ENCODE peak calls at places on chromosomes 4 and X, in nine cellular contexts. One of them, this sample, is unnamed. For H3K4me1, the result is how much of the 10 kb centered on the place peaks cover.

GRCh38 chrX:45699158-45699557 is 498.5 kb upstream of the DIPK2B start:
- DNase-seq in colonic mucosa: no peak
- DNase-seq in stomach: no peak
- DNase-seq in hepatocyte: no peak
- DNase-seq in fibroblast of lung: peak
- DNase-seq in left lung: no peak
- DNase-seq in GM23338: no peak
- DNase-seq in SK-N-SH: no peak
- DNase-seq in heart left ventricle: no peak
- DNase-seq in this sample: no peak

GRCh38 chr4:26838055-26838842 is 22.4 kb upstream of the STIM2 start:
- DNase-seq in GM23338: no peak
- DNase-seq in hepatocyte: no peak
- DNase-seq in colonic mucosa: no peak
- DNase-seq in fibroblast of lung: peak
- DNase-seq in SK-N-SH: no peak
- DNase-seq in left lung: no peak
- DNase-seq in heart left ventricle: no peak
- DNase-seq in stomach: no peak
- DNase-seq in this sample: no peak

GRCh38 chr4:109469915-109470314 is 36.3 kb downstream of the SEC24B start:
- DNase-seq in left lung: no peak
- DNase-seq in fibroblast of lung: no peak
- DNase-seq in SK-N-SH: no peak
- DNase-seq in colonic mucosa: no peak
- DNase-seq in heart left ventricle: no peak
- DNase-seq in stomach: no peak
- DNase-seq in GM23338: no peak
- DNase-seq in hepatocyte: no peak
- DNase-seq in this sample: no peak

GRCh38 chrX:55056820-55057690 is 17.8 kb upstream of the PAGE2B start:
- DNase-seq in SK-N-SH: no peak
- DNase-seq in hepatocyte: no peak
- DNase-seq in stomach: no peak
- DNase-seq in heart left ventricle: no peak
- DNase-seq in GM23338: no peak
- DNase-seq in left lung: no peak
- DNase-seq in fibroblast of lung: peak
- DNase-seq in colonic mucosa: no peak
- DNase-seq in this sample: no peak

GRCh38 chr4:181662383-181662782 is 580.8 kb upstream of the TENM3 start:
- DNase-seq in heart left ventricle: no peak
- DNase-seq in fibroblast of lung: peak
- DNase-seq in left lung: no peak
- DNase-seq in stomach: no peak
- DNase-seq in GM23338: no peak
- DNase-seq in hepatocyte: no peak
- DNase-seq in colonic mucosa: no peak
- DNase-seq in SK-N-SH: no peak
- DNase-seq in this sample: no peak

GRCh38 chrX:150446151-150446550 is 83.0 kb downstream of the MAMLD1 start:
- DNase-seq in GM23338: no peak
- DNase-seq in hepatocyte: no peak
- DNase-seq in stomach: no peak
- DNase-seq in colonic mucosa: no peak
- DNase-seq in left lung: no peak
- DNase-seq in fibroblast of lung: no peak
- DNase-seq in SK-N-SH: no peak
- DNase-seq in heart left ventricle: no peak
- DNase-seq in this sample: no peak

GRCh38 chrX:19864736-19865135 is 22.7 kb downstream of the SH3KBP1 start:
- DNase-seq in colonic mucosa: no peak
- DNase-seq in hepatocyte: no peak
- DNase-seq in SK-N-SH: no peak
- DNase-seq in GM23338: no peak
- DNase-seq in stomach: no peak
- DNase-seq in heart left ventricle: no peak
- DNase-seq in left lung: peak
- DNase-seq in fibroblast of lung: no peak
- DNase-seq in this sample: no peak

GRCh38 chr4:5710065-5710961 is 688 bp upstream of the EVC start:
- DNase-seq in hepatocyte: peak
- DNase-seq in stomach: no peak
- DNase-seq in left lung: no peak
- DNase-seq in GM23338: peak
- DNase-seq in fibroblast of lung: peak
- DNase-seq in heart left ventricle: no peak
- DNase-seq in SK-N-SH: peak
- DNase-seq in colonic mucosa: no peak
- DNase-seq in this sample: no peak

GRCh38 chr4:151659631-151660030 is 101.2 kb downstream of the GATB start:
- DNase-seq in GM23338: no peak
- DNase-seq in fibroblast of lung: peak
- DNase-seq in hepatocyte: peak
- DNase-seq in stomach: no peak
- DNase-seq in heart left ventricle: no peak
- DNase-seq in left lung: no peak
- DNase-seq in SK-N-SH: no peak
- DNase-seq in colonic mucosa: no peak
- DNase-seq in this sample: peak

GRCh38 chrX:1899841-1900240 is 285.0 kb downstream of the ASMT start:
- DNase-seq in left lung: no peak
- DNase-seq in colonic mucosa: no peak
- DNase-seq in hepatocyte: peak
- DNase-seq in heart left ventricle: no peak
- DNase-seq in stomach: no peak
- DNase-seq in SK-N-SH: no peak
- DNase-seq in fibroblast of lung: no peak
- DNase-seq in GM23338: no peak
- DNase-seq in this sample: no peak

GRCh38 chr4:162131256-162131655 is 32.5 kb downstream of the FSTL5 start:
- DNase-seq in fibroblast of lung: no peak
- DNase-seq in colonic mucosa: no peak
- DNase-seq in SK-N-SH: no peak
- DNase-seq in GM23338: peak
- DNase-seq in heart left ventricle: no peak
- DNase-seq in stomach: no peak
- DNase-seq in hepatocyte: no peak
- DNase-seq in left lung: no peak
- DNase-seq in this sample: no peak

GRCh38 chrX:39677987-39678840 is 419.5 kb downstream of the BCOR start:
- DNase-seq in GM23338: no peak
- DNase-seq in colonic mucosa: no peak
- DNase-seq in hepatocyte: no peak
- DNase-seq in stomach: no peak
- DNase-seq in left lung: no peak
- DNase-seq in heart left ventricle: no peak
- DNase-seq in SK-N-SH: no peak
- DNase-seq in fibroblast of lung: peak
- DNase-seq in this sample: no peak

GRCh38 chr4:138410266-138410665 is 168.1 kb upstream of the SLC7A11 start:
- DNase-seq in colonic mucosa: no peak
- DNase-seq in fibroblast of lung: no peak
- DNase-seq in SK-N-SH: no peak
- DNase-seq in GM23338: no peak
- DNase-seq in stomach: no peak
- DNase-seq in hepatocyte: no peak
- DNase-seq in left lung: no peak
- DNase-seq in heart left ventricle: peak
- DNase-seq in this sample: no peak

GRCh38 chrX:41275661-41276609 is 58.0 kb upstream of the DDX3X start:
- DNase-seq in stomach: peak
- DNase-seq in colonic mucosa: peak
- DNase-seq in SK-N-SH: peak
- DNase-seq in GM23338: peak
- DNase-seq in heart left ventricle: peak
- DNase-seq in fibroblast of lung: peak
- DNase-seq in hepatocyte: peak
- DNase-seq in left lung: peak
- DNase-seq in this sample: peak
- TF ChIP-seq CTCF in stomach: no peak
- TF ChIP-seq CTCF in colonic mucosa: no peak
- TF ChIP-seq CTCF in SK-N-SH: peak
- TF ChIP-seq CTCF in GM23338: peak
- TF ChIP-seq CTCF in heart left ventricle: peak
- TF ChIP-seq CTCF in fibroblast of lung: peak
- TF ChIP-seq CTCF in hepatocyte: peak
- TF ChIP-seq CTCF in left lung: peak
- TF ChIP-seq CTCF in this sample: peak

GRCh38 chr4:153115322-153116100 is 88.7 kb upstream of the TRIM2 start:
- DNase-seq in hepatocyte: peak
- DNase-seq in GM23338: no peak
- DNase-seq in colonic mucosa: peak
- DNase-seq in stomach: peak
- DNase-seq in left lung: no peak
- DNase-seq in heart left ventricle: peak
- DNase-seq in fibroblast of lung: peak
- DNase-seq in SK-N-SH: no peak
- DNase-seq in this sample: no peak

GRCh38 chr4:153113838-153114105 is 90.5 kb upstream of the TRIM2 start:
- DNase-seq in SK-N-SH: no peak
- DNase-seq in heart left ventricle: no peak
- DNase-seq in stomach: no peak
- DNase-seq in left lung: no peak
- DNase-seq in hepatocyte: no peak
- DNase-seq in GM23338: no peak
- DNase-seq in colonic mucosa: no peak
- DNase-seq in fibroblast of lung: no peak
- DNase-seq in this sample: no peak

GRCh38 chr4:153113061-153113837 is 91.0 kb upstream of the TRIM2 start:
- DNase-seq in colonic mucosa: no peak
- DNase-seq in SK-N-SH: no peak
- DNase-seq in left lung: no peak
- DNase-seq in fibroblast of lung: peak
- DNase-seq in hepatocyte: no peak
- DNase-seq in stomach: no peak
- DNase-seq in heart left ventricle: no peak
- DNase-seq in GM23338: no peak
- DNase-seq in this sample: no peak

GRCh38 chr4:153116101-153116680 is 88.1 kb upstream of the TRIM2 start:
- DNase-seq in SK-N-SH: no peak
- DNase-seq in fibroblast of lung: no peak
- DNase-seq in colonic mucosa: no peak
- DNase-seq in GM23338: no peak
- DNase-seq in left lung: no peak
- DNase-seq in stomach: no peak
- DNase-seq in hepatocyte: no peak
- DNase-seq in heart left ventricle: no peak
- DNase-seq in this sample: no peak

DNA sequence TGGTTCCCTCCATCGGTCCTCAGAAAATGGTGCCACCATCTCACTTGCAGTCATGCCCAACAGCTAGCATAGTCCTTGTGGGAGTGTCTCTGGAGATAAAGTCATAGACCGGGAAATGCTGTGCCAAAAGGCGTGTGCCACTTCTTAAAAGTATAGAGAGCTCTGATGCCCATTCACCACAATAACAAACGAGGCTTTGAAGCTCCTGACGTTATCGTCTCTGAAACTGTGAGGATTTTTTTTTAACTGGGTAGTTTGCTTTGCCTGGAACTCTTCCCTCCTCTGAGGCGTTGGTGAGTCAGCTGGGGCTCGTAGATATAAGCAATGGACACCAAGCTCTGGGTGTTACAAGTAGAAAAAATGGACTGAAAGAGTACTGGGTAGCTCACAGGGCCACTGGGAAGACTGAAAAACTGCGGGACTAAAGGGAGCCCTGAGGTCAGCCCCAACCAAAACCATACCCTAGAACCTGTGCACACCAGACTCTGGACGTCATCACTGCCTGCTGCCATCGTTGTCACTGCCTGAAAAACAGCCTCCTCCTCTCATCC is 89.4 kb upstream of the TRIM2 start:
- DNase-seq in stomach: peak
- DNase-seq in left lung: no peak
- DNase-seq in heart left ventricle: no peak
- DNase-seq in GM23338: no peak
- DNase-seq in hepatocyte: peak
- DNase-seq in fibroblast of lung: peak
- DNase-seq in colonic mucosa: no peak
- DNase-seq in SK-N-SH: no peak
- DNase-seq in this sample: no peak
- H3K4me1 ChIP-seq in stomach: under half
- H3K4me1 ChIP-seq in left lung: under half
- H3K4me1 ChIP-seq in heart left ventricle: under half
- H3K4me1 ChIP-seq in GM23338: under half
- H3K4me1 ChIP-seq in hepatocyte: under half
- H3K4me1 ChIP-seq in fibroblast of lung: under half
- H3K4me1 ChIP-seq in colonic mucosa: under half
- H3K4me1 ChIP-seq in SK-N-SH: under half
- H3K4me1 ChIP-seq in this sample: under half

GRCh38 chrX:37646254-37646653 is 39.3 kb upstream of the XK start:
- DNase-seq in stomach: no peak
- DNase-seq in SK-N-SH: no peak
- DNase-seq in heart left ventricle: no peak
- DNase-seq in fibroblast of lung: no peak
- DNase-seq in left lung: no peak
- DNase-seq in GM23338: no peak
- DNase-seq in hepatocyte: no peak
- DNase-seq in colonic mucosa: no peak
- DNase-seq in this sample: no peak
- TF ChIP-seq CTCF in stomach: no peak
- TF ChIP-seq CTCF in SK-N-SH: peak
- TF ChIP-seq CTCF in heart left ventricle: no peak
- TF ChIP-seq CTCF in fibroblast of lung: no peak
- TF ChIP-seq CTCF in left lung: no peak
- TF ChIP-seq CTCF in GM23338: peak
- TF ChIP-seq CTCF in hepatocyte: peak
- TF ChIP-seq CTCF in colonic mucosa: no peak
- TF ChIP-seq CTCF in this sample: no peak

DNA sequence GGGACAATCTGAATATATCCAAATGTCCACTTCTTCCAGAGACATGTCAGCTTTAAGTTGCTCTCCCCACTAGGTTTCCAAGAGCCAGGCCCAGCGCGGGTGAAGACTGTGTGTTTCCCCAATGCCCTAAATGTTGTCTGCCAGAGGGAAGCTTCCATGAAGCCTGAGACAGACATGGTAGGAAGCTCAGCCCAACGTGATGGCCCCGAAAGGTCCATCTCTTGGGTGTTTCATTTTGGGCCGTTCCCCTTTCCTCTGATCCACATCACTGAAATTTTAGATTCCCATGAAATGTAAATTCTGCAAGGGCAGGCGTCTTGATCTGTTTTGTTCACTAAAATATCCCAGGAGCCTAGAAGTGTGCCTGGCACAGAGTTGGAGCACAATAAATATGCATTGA is 25.4 kb upstream of the PROM1 start:
- DNase-seq in stomach: no peak
- DNase-seq in hepatocyte: no peak
- DNase-seq in SK-N-SH: no peak
- DNase-seq in GM23338: no peak
- DNase-seq in heart left ventricle: no peak
- DNase-seq in colonic mucosa: no peak
- DNase-seq in fibroblast of lung: no peak
- DNase-seq in left lung: no peak
- DNase-seq in this sample: no peak
- H3K4me1 ChIP-seq in stomach: under half
- H3K4me1 ChIP-seq in hepatocyte: under half
- H3K4me1 ChIP-seq in SK-N-SH: under half
- H3K4me1 ChIP-seq in GM23338: under half
- H3K4me1 ChIP-seq in heart left ventricle: under half
- H3K4me1 ChIP-seq in colonic mucosa: under half
- H3K4me1 ChIP-seq in fibroblast of lung: under half
- H3K4me1 ChIP-seq in left lung: under half
- H3K4me1 ChIP-seq in this sample: under half

This sample was measured in gastrocnemius medialis.